ENCODE peak calls at places on chromosomes 1 and 21, in five cellular contexts. K is Karpas-422, T is endodermal cell, S is GM23248, C is A673. R is an unnamed sample. For H3K4me1, the result is how much of the 10 kb centered on the place peaks cover.

GRCh38 chr1:186617860-186618780 is 62.1 kb downstream of the PTGS2 start:
- DNase-seq in K (peak), T (no peak), S (peak), C (peak), R (peak)

GRCh38 chr21:37606549-37606948 is 240.0 kb downstream of the DYRK1A start:
- DNase-seq in K (no peak), T (no peak), S (no peak), C (no peak), R (no peak)

GRCh38 chr1:83102630-83103071 is 896.3 kb downstream of the TTLL7 start:
- DNase-seq in K (no peak), T (no peak), S (no peak), C (peak), R (no peak)

GRCh38 chr1:194816859-194817258 is 1630.4 kb upstream of the B3GALT2 start:
- DNase-seq in K (no peak), T (no peak), S (no peak), C (no peak), R (no peak)

GRCh38 chr1:246951413-246951812 is 19.7 kb upstream of the AHCTF1 start:
- DNase-seq in K (no peak), T (no peak), S (no peak), C (no peak), R (no peak)

GRCh38 chr1:156172696-156173470 is 19.5 kb downstream of the SEMA4A start:
- DNase-seq in K (no peak), T (peak), S (no peak), C (no peak), R (no peak)

GRCh38 chr21:41428847-41429246 is 2.8 kb downstream of the MX1 start:
- DNase-seq in K (no peak), T (no peak), S (no peak), C (no peak), R (no peak)

GRCh38 chr1:160076295-160076694 is 5.0 kb upstream of the KCNJ9 start:
- DNase-seq in K (no peak), T (no peak), S (peak), C (peak), R (no peak)

GRCh38 chr1:174791863-174792262 is 207.9 kb upstream of the CACYBP start:
- DNase-seq in K (no peak), T (no peak), S (no peak), C (peak), R (no peak)

GRCh38 chr1:29136463-29136915 is 12.8 kb upstream of the TMEM200B start:
- DNase-seq in K (no peak), T (no peak), S (peak), C (peak), R (peak)

GRCh38 chr1:52707927-52708655 is 9.9 kb upstream of the COA7 start:
- DNase-seq in K (no peak), T (no peak), S (peak), C (no peak), R (peak)

GRCh38 chr1:35845766-35846165 is 37.2 kb upstream of the AGO1 start:
- DNase-seq in K (no peak), T (no peak), S (no peak), C (no peak), R (no peak)

GRCh38 chr1:35860680-35861079 is 22.3 kb upstream of the AGO1 start:
- DNase-seq in K (no peak), T (no peak), S (no peak), C (no peak), R (no peak)

GRCh38 chr1:51264470-51264869 is 28.4 kb downstream of the RNF11 start:
- DNase-seq in K (no peak), T (no peak), S (peak), C (peak), R (peak)

GRCh38 chr1:30462826-30463425 is 260.5 kb downstream of the MATN1 start:
- DNase-seq in K (no peak), T (no peak), S (no peak), C (no peak), R (no peak)

GRCh38 chr1:44803312-44804095 is 3.3 kb downstream of the PLK3 start:
- DNase-seq in K (no peak), T (peak), S (peak), C (no peak), R (no peak)

GRCh38 chr1:72540674-72541073 is 258.3 kb upstream of the NEGR1 start:
- DNase-seq in K (no peak), T (no peak), S (no peak), C (no peak), R (no peak)

GRCh38 chr1:175481126-175482071 is 262.0 kb downstream of the TNR start:
- DNase-seq in K (peak), T (no peak), S (peak), C (peak), R (peak)

GRCh38 chr1:227192163-227192562 is 126.1 kb downstream of the CDC42BPA start:
- DNase-seq in K (no peak), T (peak), S (peak), C (no peak), R (peak)

GRCh38 chr1:32486463-32487113 is 21.7 kb downstream of the ZBTB8B start:
- DNase-seq in K (no peak), T (no peak), S (no peak), C (no peak), R (no peak)

GRCh38 chr21:31092867-31093266 is 54.6 kb upstream of the KRTAP19-8 start:
- DNase-seq in K (no peak), T (no peak), S (no peak), C (no peak), R (no peak)

GRCh38 chr1:193438771-193439170 is 252.4 kb upstream of the B3GALT2 start:
- DNase-seq in K (no peak), T (no peak), S (no peak), C (no peak), R (no peak)
- H3K27ac ChIP-seq in K (no peak), T (no peak), S (no peak), C (no peak), R (no peak)

GRCh38 chr1:116777831-116778830 is 23.9 kb downstream of the CD2 start:
- DNase-seq in K (no peak), T (no peak), S (peak), C (no peak), R (peak)
- H3K4me1 ChIP-seq in K (under half), T (under half), S (under half), C (under half), R (under half)

DNA sequence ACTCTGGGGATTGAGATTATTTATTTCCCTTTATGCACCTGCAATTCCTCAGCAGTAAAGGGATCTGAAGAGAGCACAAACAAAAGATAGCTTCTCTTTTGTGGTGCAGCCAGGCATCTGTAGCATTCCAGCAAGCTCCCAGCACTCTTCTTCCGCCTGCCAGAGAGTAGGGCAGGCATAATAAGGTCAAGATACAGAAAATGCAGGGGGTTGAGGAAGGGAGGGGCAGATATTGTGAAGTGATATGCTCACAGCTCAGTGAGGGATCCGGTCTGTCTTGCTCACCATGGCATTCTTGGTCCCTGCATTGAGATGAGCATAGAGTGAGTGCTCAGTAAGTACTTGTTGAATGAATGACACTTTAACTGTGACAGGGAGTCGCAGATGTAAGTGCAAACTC is 23.9 kb downstream of the FASLG start:
- DNase-seq in K (no peak), T (no peak), S (no peak), C (no peak), R (no peak)
- H3K27ac ChIP-seq in K (no peak), T (no peak), S (no peak), C (no peak), R (no peak)

GRCh38 chr1:14240265-14240664 is 358.2 kb upstream of the KAZN start:
- DNase-seq in K (no peak), T (no peak), S (no peak), C (no peak), R (no peak)

GRCh38 chr1:14238472-14239059 is 359.9 kb upstream of the KAZN start:
- DNase-seq in K (no peak), T (no peak), S (no peak), C (no peak), R (no peak)

GRCh38 chr1:14242870-14243269 is 355.6 kb upstream of the KAZN start:
- DNase-seq in K (peak), T (no peak), S (no peak), C (no peak), R (no peak)

DNA sequence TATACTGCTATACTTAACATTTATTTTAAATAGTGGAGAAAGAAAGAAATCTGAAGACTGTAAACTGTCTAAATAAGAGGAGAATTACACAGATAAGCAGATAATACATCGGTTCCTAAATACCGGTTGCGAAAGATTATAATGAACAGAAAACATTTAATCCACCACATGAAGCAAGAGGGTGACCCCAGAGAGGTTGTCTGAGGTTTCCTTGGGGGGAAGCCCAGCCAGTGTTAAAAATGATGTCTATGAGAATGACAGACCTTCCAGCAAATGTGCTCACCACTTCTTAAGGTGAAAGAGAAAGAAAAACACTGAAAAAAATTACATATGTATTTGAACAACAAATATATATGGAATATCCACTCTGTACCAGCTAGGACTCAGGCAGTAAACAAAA is 356.3 kb upstream of the KAZN start:
- DNase-seq in K (no peak), T (no peak), S (no peak), C (no peak), R (no peak)
- H3K4me1 ChIP-seq in K (under half), T (under half), S (under half), C (under half), R (under half)

DNA sequence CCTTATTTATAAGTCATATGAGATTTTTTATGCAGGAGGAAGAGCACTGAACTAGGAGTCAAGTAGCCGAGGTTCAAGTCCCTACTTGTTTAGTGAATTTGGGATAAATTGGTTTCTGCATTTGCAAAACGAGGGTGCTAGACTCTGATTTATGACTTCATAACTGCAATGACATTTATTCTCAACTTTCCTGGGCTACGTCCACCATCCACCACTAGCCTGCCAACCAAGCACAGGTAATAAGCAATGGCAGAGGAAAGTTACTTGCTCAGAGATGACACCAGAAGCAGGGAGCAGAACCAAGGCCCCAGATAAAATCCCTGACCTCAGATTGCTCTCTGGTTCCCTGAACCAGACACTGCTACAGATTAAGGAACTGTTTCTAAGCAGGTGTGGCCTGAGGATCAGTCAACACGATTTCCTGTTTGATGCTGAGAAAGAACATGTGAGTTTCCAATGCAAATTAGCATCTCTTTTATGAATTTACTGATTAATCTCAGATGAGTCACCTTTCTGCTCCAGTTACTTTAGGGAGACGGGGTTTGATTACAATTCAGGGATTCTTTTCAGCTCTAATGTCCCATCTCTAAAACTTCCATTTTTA is 52.7 kb downstream of the PLPP3 start:
- DNase-seq in K (peak), T (no peak), S (peak), C (peak), R (no peak)
- H3K27ac ChIP-seq in K (peak), T (no peak), S (no peak), C (no peak), R (no peak)

GRCh38 chr1:3373175-3373574 is 81.3 kb upstream of the ARHGEF16 start:
- DNase-seq in K (no peak), T (no peak), S (peak), C (no peak), R (no peak)

GRCh38 chr1:3377166-3377565 is 77.3 kb upstream of the ARHGEF16 start:
- DNase-seq in K (no peak), T (no peak), S (no peak), C (no peak), R (no peak)

GRCh38 chr1:3373700-3374405 is 80.6 kb upstream of the ARHGEF16 start:
- DNase-seq in K (no peak), T (no peak), S (no peak), C (no peak), R (no peak)

GRCh38 chr1:3377604-3378279 is 76.7 kb upstream of the ARHGEF16 start:
- DNase-seq in K (no peak), T (no peak), S (no peak), C (no peak), R (no peak)

DNA sequence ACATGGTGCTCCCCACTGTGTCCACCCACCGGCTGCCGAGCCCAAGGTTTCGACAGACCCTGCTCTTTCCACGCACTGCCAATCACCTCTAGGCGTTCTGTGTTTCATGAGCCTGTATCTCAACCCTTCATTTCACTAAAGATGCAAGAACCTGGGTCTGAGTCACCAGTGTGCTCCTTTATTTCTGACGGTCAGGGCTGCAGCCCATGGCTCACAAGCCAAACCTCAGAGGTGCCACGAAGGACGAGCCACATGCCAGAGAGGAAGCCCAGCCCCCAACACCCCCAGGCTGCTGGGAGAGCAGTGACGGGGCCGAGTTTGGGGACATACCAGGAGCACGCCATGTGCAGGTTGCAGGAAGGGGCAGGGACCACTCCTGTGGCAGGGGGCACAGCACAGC is 79.2 kb upstream of the ARHGEF16 start:
- DNase-seq in K (no peak), T (no peak), S (peak), C (no peak), R (no peak)
- H3K4me1 ChIP-seq in K (under half), T (under half), S (under half), C (under half), R (under half)

GRCh38 chr1:170219163-170219562 is 73.4 kb downstream of the NTMT2 start:
- DNase-seq in K (no peak), T (no peak), S (no peak), C (no peak), R (no peak)

GRCh38 chr1:170218261-170218660 is 72.5 kb downstream of the NTMT2 start:
- DNase-seq in K (no peak), T (no peak), S (peak), C (no peak), R (no peak)

GRCh38 chr1:170214117-170214979 is 68.6 kb downstream of the NTMT2 start:
- DNase-seq in K (no peak), T (no peak), S (no peak), C (no peak), R (peak)

GRCh38 chr1:170213598-170213997 is 67.8 kb downstream of the NTMT2 start:
- DNase-seq in K (no peak), T (no peak), S (no peak), C (no peak), R (no peak)

GRCh38 chr1:170214980-170215910 is 69.5 kb downstream of the NTMT2 start:
- DNase-seq in K (no peak), T (no peak), S (peak), C (no peak), R (no peak)
- H3K27ac ChIP-seq in K (no peak), T (no peak), S (no peak), C (no peak), R (no peak)

R was measured in mammary epithelial cell.